ENCODE peak calls at places on chromosomes 5 and 9, in eight cellular contexts. C is cardiac fibroblast; S is left ventricle myocardium superior; H is T-helper 2 cell; R is activated naive CD8-positive, alpha-beta T cell treated with anti-CD3 and anti-CD28 coated beads for 36 hours; N is breast epithelium; M is NCI-H1105; Z is choroid plexus epithelial cell. K is an unnamed sample.

GRCh38 chr5:22504411-22504810 is 348.7 kb downstream of the CDH12 start:
- DNase-seq in C (no peak), S (no peak), H (no peak), R (no peak), N (no peak), M (no peak), Z (no peak), K (no peak)

GRCh38 chr5:171308453-171309275 is at the start of gene TLX3:
- DNase-seq in C (no peak), S (no peak), H (no peak), R (no peak), N (no peak), M (no peak), Z (no peak), K (no peak)

GRCh38 chr5:4027335-4027734 is 431.7 kb downstream of the IRX1 start:
- DNase-seq in C (no peak), S (no peak), H (no peak), R (no peak), N (no peak), M (no peak), Z (no peak), K (no peak)

GRCh38 chr5:55591671-55592070 is 56.9 kb upstream of the PLPP1 start:
- DNase-seq in C (peak), S (no peak), H (no peak), R (no peak), N (no peak), M (no peak), Z (peak), K (no peak)

GRCh38 chr5:107840161-107840560 is 169.4 kb upstream of the EFNA5 start:
- DNase-seq in C (no peak), S (no peak), H (no peak), R (no peak), N (no peak), M (no peak), Z (no peak), K (no peak)

GRCh38 chr5:10734832-10735231 is 26.2 kb downstream of the DAP start:
- DNase-seq in C (no peak), S (no peak), H (no peak), R (no peak), N (no peak), M (no peak), Z (no peak), K (no peak)

GRCh38 chr5:86320266-86320665 is 297.5 kb upstream of the COX7C start:
- DNase-seq in C (no peak), S (no peak), H (no peak), R (no peak), N (no peak), M (no peak), Z (peak), K (no peak)

GRCh38 chr9:38359297-38359653 is 33.2 kb upstream of the ALDH1B1 start:
- DNase-seq in C (no peak), S (no peak), H (no peak), R (no peak), N (no peak), M (no peak), Z (no peak), K (no peak)

GRCh38 chr9:91426123-91426745 is 2.6 kb upstream of the NFIL3 start:
- DNase-seq in C (peak), S (no peak), H (no peak), R (no peak), N (no peak), M (no peak), Z (peak), K (peak)

GRCh38 chr9:108534741-108535140 is 321.0 kb downstream of the ACTL7B start:
- DNase-seq in C (peak), S (no peak), H (no peak), R (no peak), N (no peak), M (no peak), Z (peak), K (no peak)

GRCh38 chr5:154455585-154455984 is 9.8 kb downstream of the SAP30L start:
- DNase-seq in C (no peak), S (no peak), H (no peak), R (no peak), N (no peak), M (no peak), Z (no peak), K (no peak)

GRCh38 chr5:61069150-61069549 is 93.1 kb downstream of the SMIM15 start:
- DNase-seq in C (no peak), S (no peak), H (no peak), R (peak), N (no peak), M (no peak), Z (no peak), K (no peak)

GRCh38 chr5:74638776-74639537 is 1.6 kb downstream of the ENC1 start:
- DNase-seq in C (peak), S (no peak), H (no peak), R (no peak), N (no peak), M (no peak), Z (peak), K (no peak)

GRCh38 chr9:106846307-106846706 is 16.7 kb upstream of the ZNF462 start:
- DNase-seq in C (no peak), S (no peak), H (no peak), R (no peak), N (no peak), M (no peak), Z (no peak), K (no peak)

GRCh38 chr5:139765409-139766217 is 30.0 kb upstream of the PSD2 start:
- DNase-seq in C (peak), S (peak), H (peak), R (peak), N (peak), M (peak), Z (peak), K (peak)

GRCh38 chr9:121445986-121446385 is 53.7 kb downstream of the GGTA1 start:
- DNase-seq in C (no peak), S (no peak), H (no peak), R (peak), N (no peak), M (no peak), Z (no peak), K (no peak)

GRCh38 chr9:21513431-21513830 is 31.3 kb upstream of the IFNE start:
- DNase-seq in C (no peak), S (no peak), H (no peak), R (no peak), N (no peak), M (no peak), Z (peak), K (no peak)

GRCh38 chr9:73152953-73153352 is 1.3 kb downstream of the ANXA1 start:
- DNase-seq in C (no peak), S (no peak), H (no peak), R (peak), N (no peak), M (no peak), Z (no peak), K (no peak)

GRCh38 chr5:132445930-132446329 is 44.6 kb downstream of the IRF1 start:
- DNase-seq in C (peak), S (no peak), H (no peak), R (no peak), N (no peak), M (no peak), Z (no peak), K (no peak)

GRCh38 chr5:180799194-180799593 is 3.4 kb downstream of the MGAT1 start:
- DNase-seq in C (no peak), S (no peak), H (no peak), R (no peak), N (no peak), M (no peak), Z (no peak), K (no peak)

K was measured in K562.